ENCODE peak calls at places on chromosomes 12 and 14, in six cellular contexts. X is lung, Z is transverse colon, J is stomach, U is hepatocyte, V is fibroblast of lung. F is an unnamed sample. For H3K4me1, the result is how much of the 10 kb centered on the place peaks cover.

GRCh38 chr12:107328442-107329133 is 235.2 kb upstream of the CRY1 start:
- DNase-seq in X (no peak), Z (no peak), J (no peak), U (peak), V (no peak), F (no peak)

GRCh38 chr12:68479261-68479581 is 131.5 kb upstream of the RAP1B start:
- DNase-seq in X (no peak), Z (no peak), J (no peak), U (peak), V (peak), F (no peak)

GRCh38 chr12:124720019-124720686 is 143.5 kb downstream of the SCARB1 start:
- DNase-seq in X (no peak), Z (no peak), J (no peak), U (peak), V (peak), F (no peak)

GRCh38 chr12:113456199-113456598 is 15.5 kb downstream of the LHX5 start:
- DNase-seq in X (no peak), Z (no peak), J (no peak), U (no peak), V (no peak), F (no peak)

GRCh38 chr14:89491701-89492381 is 74.8 kb upstream of the FOXN3 start:
- DNase-seq in X (no peak), Z (no peak), J (no peak), U (no peak), V (peak), F (no peak)

GRCh38 chr14:99360774-99361595 is 89.0 kb upstream of the BCL11B start:
- DNase-seq in X (no peak), Z (no peak), J (no peak), U (no peak), V (no peak), F (no peak)

GRCh38 chr14:77098470-77099353 is 654 bp downstream of the CIPC start:
- DNase-seq in X (peak), Z (peak), J (peak), U (peak), V (no peak), F (peak)

GRCh38 chr12:27772328-27773049 is 7.5 kb upstream of the KLHL42 start:
- DNase-seq in X (no peak), Z (no peak), J (no peak), U (no peak), V (no peak), F (no peak)

GRCh38 chr12:19130224-19131019 is 889 bp downstream of the PLEKHA5 start:
- DNase-seq in X (no peak), Z (peak), J (peak), U (peak), V (no peak), F (no peak)

GRCh38 chr12:89156862-89157262 is 195.4 kb downstream of the DUSP6 start:
- DNase-seq in X (no peak), Z (no peak), J (no peak), U (no peak), V (no peak), F (no peak)

GRCh38 chr12:18703916-18704315 is 33.9 kb downstream of the PLCZ1 start:
- DNase-seq in X (no peak), Z (no peak), J (no peak), U (no peak), V (no peak), F (no peak)

GRCh38 chr14:96297000-96297399 is 41.0 kb downstream of the BDKRB1 start:
- DNase-seq in X (no peak), Z (no peak), J (no peak), U (no peak), V (no peak), F (no peak)

GRCh38 chr12:81329088-81329487 is 251.2 kb downstream of the ACSS3 start:
- DNase-seq in X (no peak), Z (no peak), J (no peak), U (peak), V (peak), F (no peak)

GRCh38 chr12:31035226-31035625 is 38.4 kb upstream of the DDX11 start:
- DNase-seq in X (no peak), Z (no peak), J (no peak), U (no peak), V (no peak), F (no peak)

GRCh38 chr12:26204612-26205289 is 9.4 kb downstream of the SSPN start:
- DNase-seq in X (no peak), Z (no peak), J (no peak), U (no peak), V (peak), F (peak)

GRCh38 chr12:125081427-125081826 is 16.2 kb downstream of the AACS start:
- DNase-seq in X (no peak), Z (no peak), J (no peak), U (no peak), V (no peak), F (no peak)

GRCh38 chr12:92505373-92506340 is 197.1 kb upstream of the PLEKHG7 start:
- DNase-seq in X (peak), Z (peak), J (peak), U (peak), V (peak), F (peak)

GRCh38 chr12:52798671-52799497 is 3.0 kb upstream of the KRT3 start:
- DNase-seq in X (peak), Z (no peak), J (no peak), U (peak), V (no peak), F (no peak)
- H3K4me1 ChIP-seq in X (under half), Z (under half), J (under half), U (under half), V (under half), F (under half)

DNA sequence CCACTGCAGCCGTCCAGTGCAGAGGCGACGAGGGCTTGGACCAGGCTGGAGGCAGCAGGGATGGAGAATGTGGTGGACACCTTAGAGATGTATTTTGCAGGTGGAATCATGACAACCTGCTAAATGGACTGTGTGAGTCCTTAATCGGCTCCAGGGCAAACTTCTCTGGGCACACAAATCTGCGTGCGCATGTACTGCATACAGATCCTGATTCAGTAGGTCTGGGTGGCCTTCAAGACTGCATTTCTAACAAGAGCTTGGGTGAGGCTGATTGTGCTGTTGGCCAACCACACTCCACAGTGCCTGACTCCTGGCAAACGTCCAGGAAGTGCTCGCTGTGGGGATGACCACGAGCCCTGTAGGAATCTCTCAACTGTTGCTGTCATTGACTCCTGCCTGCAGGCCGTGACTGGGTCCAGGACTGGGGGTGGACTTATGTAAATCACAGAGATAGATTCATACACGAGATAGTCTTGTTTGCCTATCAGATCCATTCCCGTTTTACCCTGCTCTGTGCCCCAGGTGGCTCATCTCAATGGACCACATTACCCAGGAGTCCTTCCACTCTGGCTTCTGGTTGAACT is 27.2 kb downstream of the JDP2 start:
- DNase-seq in X (peak), Z (peak), J (peak), U (peak), V (peak), F (peak)
- H3K4me1 ChIP-seq in X (half or more), Z (half or more), J (half or more), U (half or more), V (under half), F (under half)

DNA sequence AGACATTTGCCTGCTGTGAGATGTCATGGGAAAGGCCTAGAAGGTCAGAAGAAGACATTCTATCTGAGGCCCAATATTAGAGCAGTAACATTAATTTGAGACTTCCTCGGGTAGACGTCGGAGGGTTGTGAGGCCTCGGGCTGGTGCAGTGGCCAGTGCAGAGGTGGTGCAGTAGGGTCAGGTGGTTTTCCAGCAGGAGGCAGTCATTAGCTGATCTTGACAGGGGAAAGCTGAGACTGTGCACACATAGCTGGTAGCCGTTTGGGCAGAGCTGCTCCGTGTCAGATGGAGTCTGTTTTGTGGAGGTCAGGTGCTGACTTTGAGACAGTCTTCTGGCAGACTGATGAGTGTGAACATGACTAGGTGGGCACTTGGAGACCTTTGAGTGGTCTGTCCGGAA is 65.7 kb upstream of the ASPG start:
- DNase-seq in X (no peak), Z (no peak), J (no peak), U (no peak), V (no peak), F (no peak)
- H3K4me1 ChIP-seq in X (under half), Z (under half), J (under half), U (under half), V (under half), F (under half)

GRCh38 chr12:116144384-116144783 is 133.1 kb downstream of the MED13L start:
- DNase-seq in X (no peak), Z (no peak), J (no peak), U (no peak), V (no peak), F (no peak)
- H3K4me1 ChIP-seq in X (under half), Z (half or more), J (half or more), U (under half), V (under half), F (under half)

DNA sequence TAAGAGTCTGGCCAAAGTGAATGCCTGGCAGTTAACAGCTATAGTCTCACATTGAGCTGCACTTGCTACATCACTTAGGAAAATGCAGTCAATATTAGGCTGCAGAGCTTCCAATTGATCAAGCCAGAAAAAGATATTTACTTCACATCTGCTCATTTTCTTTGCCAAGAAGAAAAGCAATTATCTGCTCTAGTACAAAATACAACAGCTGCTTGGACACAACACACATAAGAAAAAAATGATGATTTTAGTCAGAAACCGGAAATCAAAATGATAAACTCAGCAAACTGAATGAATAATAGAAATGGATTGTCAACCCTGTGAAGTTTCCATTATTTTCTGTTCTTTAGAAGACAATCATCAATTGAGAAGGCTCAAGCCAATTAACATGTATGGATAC is 45.3 kb downstream of the TMTC1 start:
- DNase-seq in X (no peak), Z (no peak), J (no peak), U (no peak), V (no peak), F (no peak)
- H3K4me1 ChIP-seq in X (under half), Z (under half), J (under half), U (under half), V (under half), F (half or more)

GRCh38 chr12:132063491-132063890 is 80.6 kb downstream of the DDX51 start:
- DNase-seq in X (no peak), Z (no peak), J (no peak), U (no peak), V (no peak), F (no peak)
- H3K4me1 ChIP-seq in X (under half), Z (under half), J (under half), U (under half), V (under half), F (under half)